ENCODE peak calls at places on chromosome 13, in five cellular contexts. W is NB4; C is endodermal cell; B is stimulated activated CD8-positive, alpha-beta memory T cell treated with anti-CD3 and anti-CD28 coated beads, Interleukin-2, amount 100 ng/mL, for 1 hour; Y is NCI-H2081. E is an unnamed sample.

GRCh38 chr13:66853559-66853958 is 376.6 kb downstream of the PCDH9 start:
- DNase-seq in Y (no peak), B (no peak), C (no peak), W (no peak), E (no peak)

GRCh38 chr13:75960538-75960994 is 324.4 kb downstream of the LMO7 start:
- DNase-seq in C (no peak), W (no peak), B (no peak), Y (no peak), E (peak; percentile 52)

GRCh38 chr13:27792393-27793218 is at the start of gene GSX1:
- DNase-seq in W (peak; percentile 69), C (peak; percentile 94), Y (peak; percentile 24), B (peak; percentile 16), E (no peak)

GRCh38 chr13:95480131-95480545 is 72.4 kb upstream of the CLDN10 start:
- DNase-seq in B (no peak), W (peak; percentile 94), C (no peak), Y (no peak), E (peak; percentile 90)

GRCh38 chr13:51912091-51912490 is 50.3 kb downstream of the CCDC70 start:
- DNase-seq in B (no peak), Y (no peak), C (no peak), W (no peak), E (no peak)

GRCh38 chr13:41780736-41781708 is 179.9 kb downstream of the VWA8 start:
- DNase-seq in B (no peak), C (no peak), Y (no peak), W (no peak), E (peak; percentile 33)

GRCh38 chr13:113744197-113745000 is 14.6 kb upstream of the TMEM255B start:
- DNase-seq in Y (peak; percentile 65), B (no peak), W (peak; percentile 39), C (no peak), E (no peak)

GRCh38 chr13:19967619-19968018 is 9.1 kb downstream of the ZMYM2 start:
- DNase-seq in W (peak; percentile 35), B (no peak), C (no peak), Y (peak; percentile 0), E (peak; percentile 54)

GRCh38 chr13:31234729-31235128 is 35.0 kb downstream of the B3GLCT start:
- DNase-seq in W (peak; percentile 22), B (no peak), C (peak; percentile 65), Y (no peak), E (no peak)

GRCh38 chr13:43784491-43784890 is 2.3 kb downstream of the ENOX1 start:
- DNase-seq in W (no peak), Y (no peak), B (no peak), C (no peak), E (no peak)

E was measured in OCI-M1.